ENCODE peak calls at places on chromosome 20, in ten cellular contexts. R, W, S, O, A, K, V, X, U and C are unnamed samples.

GRCh38 chr20:4929686-4930397 is 71.5 kb downstream of the SLC23A2 start:
- DNase-seq in R (no peak), A (no peak), K (no peak), X (no peak), U (no peak), V (no peak), S (no peak), O (no peak), W (no peak), C (no peak)

GRCh38 chr20:43972051-43972450 is 57.4 kb downstream of the TOX2 start:
- DNase-seq in V (no peak), R (no peak), O (no peak), X (no peak), K (no peak), W (no peak), A (no peak), S (peak; percentile 17), U (no peak), C (no peak)

GRCh38 chr20:31836853-31837608 is 8.4 kb downstream of the FOXS1 start:
- DNase-seq in W (no peak), K (no peak), X (no peak), O (no peak), S (no peak), R (peak; percentile 64), V (peak; percentile 56), U (no peak), A (no peak), C (no peak)

GRCh38 chr20:50792708-50793574 is 1.9 kb upstream of the BCAS4 start:
- DNase-seq in S (peak; percentile 51), K (no peak), V (no peak), A (no peak), U (no peak), W (no peak), O (no peak), R (no peak), X (no peak), C (no peak)

GRCh38 chr20:13839421-13840092 is 54.7 kb downstream of the NDUFAF5 start:
- DNase-seq in W (no peak), S (no peak), V (no peak), X (no peak), R (peak; percentile 26), A (no peak), O (no peak), U (no peak), K (no peak), C (no peak)

GRCh38 chr20:38649275-38649891 is 47.8 kb downstream of the ARHGAP40 start:
- DNase-seq in A (no peak), X (peak; percentile 65), U (no peak), K (peak; percentile 7), O (peak; percentile 78), R (no peak), S (no peak), W (no peak), V (no peak), C (no peak)

GRCh38 chr20:51802170-51802745 is at the start of gene SALL4:
- DNase-seq in X (peak; percentile 85), S (no peak), O (peak; percentile 99), U (no peak), V (no peak), R (no peak), A (peak; percentile 96), K (no peak), W (no peak), C (no peak)

GRCh38 chr20:16922834-16923233 is 174.7 kb downstream of the OTOR start:
- DNase-seq in V (no peak), S (no peak), R (peak; percentile 64), W (no peak), O (no peak), A (no peak), X (no peak), U (no peak), K (no peak), C (no peak)

GRCh38 chr20:2690718-2691117 is 1.9 kb upstream of the EBF4 start:
- DNase-seq in S (peak; percentile 72), A (no peak), K (no peak), O (no peak), V (no peak), W (no peak), U (no peak), X (no peak), R (no peak), C (no peak)

GRCh38 chr20:2692886-2693285 is 306 bp downstream of the EBF4 start:
- DNase-seq in X (peak; percentile 58), U (no peak), O (no peak), S (peak; percentile 73), R (no peak), W (peak; percentile 33), K (no peak), V (no peak), A (no peak), C (no peak)

GRCh38 chr20:2691127-2691526 is 1.5 kb upstream of the EBF4 start:
- DNase-seq in U (no peak), W (no peak), O (no peak), V (no peak), S (peak; percentile 23), R (no peak), A (no peak), K (no peak), X (no peak), C (no peak)

GRCh38 chr20:2692036-2692885 is at the start of gene EBF4:
- DNase-seq in K (no peak), S (peak; percentile 88), W (peak; percentile 69), U (no peak), O (peak; percentile 51), V (peak; percentile 59), R (no peak), A (no peak), X (peak; percentile 73), C (peak; percentile 56)

DNA sequence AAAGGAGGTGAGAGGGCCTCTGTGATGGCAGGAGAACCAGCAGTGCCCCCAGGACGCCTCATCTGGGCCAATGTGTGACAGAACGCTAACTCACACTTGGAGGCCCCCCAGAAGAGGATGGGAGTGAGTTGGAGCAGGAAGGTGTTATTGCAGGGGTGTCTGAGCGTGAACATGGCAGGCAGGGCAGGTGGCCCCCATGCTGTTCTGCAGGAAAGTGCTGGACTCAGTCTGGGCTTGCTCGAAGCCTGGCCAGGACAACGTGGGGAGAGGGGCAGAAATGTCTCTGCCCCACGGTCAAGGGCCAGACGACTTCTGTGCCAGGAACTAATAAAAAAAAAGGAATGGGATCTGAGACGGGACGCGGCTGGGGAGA is 931 bp upstream of the EBF4 start:
- DNase-seq in V (no peak), R (no peak), O (no peak), S (peak; percentile 62), X (no peak), A (no peak), W (no peak), K (no peak), U (no peak), C (no peak)
- H3K4me1 ChIP-seq in V (no peaks in the 10 kb centered on the region), R (peaks cover 11% of the 10 kb centered on the region), O (peaks cover 21% of the 10 kb centered on the region), S (no peaks in the 10 kb centered on the region), X (no peaks in the 10 kb centered on the region), A (peaks cover 2% of the 10 kb centered on the region), W (peaks cover 8% of the 10 kb centered on the region), K (peaks cover 8% of the 10 kb centered on the region), U (peaks cover 20% of the 10 kb centered on the region), C (peaks cover 24% of the 10 kb centered on the region)

GRCh38 chr20:33993800-33994623 is at the start of gene RALY:
- DNase-seq in U (peak; percentile 50), K (peak; percentile 89), O (peak; percentile 89), W (peak; percentile 68), V (peak; percentile 89), S (peak; percentile 96), R (peak; percentile 85), A (no peak), X (peak; percentile 88), C (peak; percentile 88)

GRCh38 chr20:33991498-33991897 is 2.2 kb upstream of the RALY start:
- DNase-seq in S (no peak), X (no peak), V (no peak), W (no peak), A (no peak), O (no peak), U (no peak), K (no peak), R (no peak), C (no peak)

GRCh38 chr20:33994624-33994913 is 858 bp downstream of the RALY start:
- DNase-seq in K (no peak), V (no peak), X (no peak), O (no peak), S (no peak), R (no peak), W (no peak), U (no peak), A (no peak), C (no peak)

GRCh38 chr20:33992145-33992922 is 1.4 kb upstream of the RALY start:
- DNase-seq in R (no peak), A (no peak), V (no peak), K (no peak), O (peak; percentile 32), W (peak; percentile 29), S (no peak), X (no peak), U (no peak), C (no peak)

DNA sequence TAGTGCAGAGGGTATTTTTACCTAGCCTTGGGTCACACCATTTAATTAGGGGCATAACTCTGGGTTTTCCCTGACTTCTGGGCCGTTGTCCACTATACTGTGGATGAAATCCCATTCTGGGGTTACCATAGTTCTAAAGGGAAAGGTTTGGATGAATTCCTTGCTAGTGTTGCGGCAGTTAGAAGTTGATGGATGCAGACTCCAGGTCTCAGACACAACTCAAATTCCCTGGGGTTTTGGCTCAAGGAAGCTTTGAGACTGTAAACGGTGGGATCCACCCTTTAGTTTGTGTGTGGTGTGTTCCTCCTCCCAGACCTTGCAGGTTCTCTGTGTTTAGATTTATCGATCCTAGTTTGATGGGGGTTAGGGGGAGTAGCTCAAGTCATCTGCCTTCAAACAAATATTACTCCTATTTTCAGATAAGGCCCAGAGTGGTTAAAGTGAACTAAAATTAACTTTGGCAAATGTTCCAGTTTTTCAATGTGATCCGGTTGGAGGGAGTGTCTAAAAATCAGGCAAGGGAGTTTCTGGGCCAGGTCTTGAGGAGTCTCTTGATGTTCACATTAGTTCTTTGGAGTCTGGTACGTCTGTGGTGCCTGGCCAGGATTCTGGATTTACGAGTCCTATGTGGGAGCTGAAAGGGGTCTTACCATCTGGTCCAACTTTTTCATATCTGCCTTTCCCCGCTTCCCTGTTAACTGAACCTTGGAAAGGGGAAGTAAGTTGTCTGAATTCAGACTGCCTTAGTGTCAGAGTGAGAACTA is 1.5 kb downstream of the RALY start:
- DNase-seq in A (no peak), K (no peak), O (no peak), S (no peak), X (no peak), W (no peak), V (no peak), R (no peak), U (no peak), C (no peak)
- H3K4me1 ChIP-seq in A (no peaks in the 10 kb centered on the region), K (peaks cover 56% of the 10 kb centered on the region), O (peaks cover 50% of the 10 kb centered on the region), S (peaks cover 12% of the 10 kb centered on the region), X (peaks cover 15% of the 10 kb centered on the region), W (peaks cover 32% of the 10 kb centered on the region), V (peaks cover 60% of the 10 kb centered on the region), R (peaks cover 30% of the 10 kb centered on the region), U (peaks cover 60% of the 10 kb centered on the region), C (peaks cover 77% of the 10 kb centered on the region)

GRCh38 chr20:20480689-20481088 is 112.8 kb downstream of the INSM1 start:
- DNase-seq in X (no peak), A (no peak), W (no peak), S (no peak), U (no peak), K (no peak), O (no peak), R (no peak), V (no peak), C (no peak)
- H3K4me1 ChIP-seq in X (no peaks in the 10 kb centered on the region), A (no peaks in the 10 kb centered on the region), W (peaks cover 13% of the 10 kb centered on the region), S (no peaks in the 10 kb centered on the region), U (no peaks in the 10 kb centered on the region), K (no peaks in the 10 kb centered on the region), O (peaks cover 17% of the 10 kb centered on the region), R (no peaks in the 10 kb centered on the region), V (no peaks in the 10 kb centered on the region), C (no peaks in the 10 kb centered on the region)

GRCh38 chr20:62372042-62372993 is 5.2 kb upstream of the LAMA5 start:
- DNase-seq in S (no peak), U (no peak), K (no peak), R (no peak), W (no peak), V (no peak), X (no peak), O (no peak), A (no peak), C (no peak)
- H3K4me1 ChIP-seq in S (no peaks in the 10 kb centered on the region), U (peaks cover 12% of the 10 kb centered on the region), K (peaks cover 21% of the 10 kb centered on the region), R (peaks cover 81% of the 10 kb centered on the region), W (peaks cover 80% of the 10 kb centered on the region), V (peaks cover 54% of the 10 kb centered on the region), X (peaks cover 56% of the 10 kb centered on the region), O (peaks cover 37% of the 10 kb centered on the region), A (peaks cover 24% of the 10 kb centered on the region), C (peaks cover 69% of the 10 kb centered on the region)